ENCODE peak calls at places on chromosomes 12 and 14, in five cellular contexts. One of them, this sample, is unnamed.

GRCh38 chr12:123949118-123949774 is 23.4 kb downstream of the CCDC92 start:
- DNase-seq in GM12878: no peak
- DNase-seq in K562: no peak
- DNase-seq in H1: no peak
- DNase-seq in HepG2: peak
- DNase-seq in this sample: no peak

GRCh38 chr14:31465113-31465512 is 7.8 kb upstream of the DTD2 start:
- DNase-seq in GM12878: no peak
- DNase-seq in K562: no peak
- DNase-seq in H1: no peak
- DNase-seq in HepG2: no peak
- DNase-seq in this sample: no peak

GRCh38 chr12:54413284-54414190 is 5.5 kb downstream of the ITGA5 start:
- DNase-seq in GM12878: no peak
- DNase-seq in K562: no peak
- DNase-seq in H1: no peak
- DNase-seq in HepG2: no peak
- DNase-seq in this sample: no peak

GRCh38 chr12:118052324-118053070 is 8.5 kb downstream of the WSB2 start:
- DNase-seq in GM12878: no peak
- DNase-seq in K562: no peak
- DNase-seq in H1: no peak
- DNase-seq in HepG2: peak
- DNase-seq in this sample: no peak

GRCh38 chr12:67137256-67137655 is 131.9 kb upstream of the CAND1 start:
- DNase-seq in GM12878: no peak
- DNase-seq in K562: no peak
- DNase-seq in H1: no peak
- DNase-seq in HepG2: no peak
- DNase-seq in this sample: no peak

GRCh38 chr14:23641915-23642588 is 5.9 kb downstream of the DHRS2 start:
- DNase-seq in GM12878: no peak
- DNase-seq in K562: no peak
- DNase-seq in H1: no peak
- DNase-seq in HepG2: peak
- DNase-seq in this sample: no peak

GRCh38 chr14:103334644-103335603 is 887 bp downstream of the EIF5 start:
- DNase-seq in GM12878: no peak
- DNase-seq in K562: peak
- DNase-seq in H1: no peak
- DNase-seq in HepG2: peak
- DNase-seq in this sample: peak

GRCh38 chr12:108117163-108117849 is 11.8 kb upstream of the WSCD2 start:
- DNase-seq in GM12878: no peak
- DNase-seq in K562: peak
- DNase-seq in H1: no peak
- DNase-seq in HepG2: no peak
- DNase-seq in this sample: no peak

GRCh38 chr12:132413931-132414588 is 75.9 kb upstream of the FBRSL1 start:
- DNase-seq in GM12878: no peak
- DNase-seq in K562: peak
- DNase-seq in H1: peak
- DNase-seq in HepG2: no peak
- DNase-seq in this sample: peak

GRCh38 chr12:94262228-94263010 is 114.0 kb downstream of the PLXNC1 start:
- DNase-seq in GM12878: no peak
- DNase-seq in K562: peak
- DNase-seq in H1: no peak
- DNase-seq in HepG2: no peak
- DNase-seq in this sample: no peak

GRCh38 chr12:13566286-13566685 is 369.8 kb downstream of the EMP1 start:
- DNase-seq in GM12878: no peak
- DNase-seq in K562: no peak
- DNase-seq in H1: no peak
- DNase-seq in HepG2: no peak
- DNase-seq in this sample: no peak

GRCh38 chr14:54681819-54682261 is 114.9 kb downstream of the SAMD4A start:
- DNase-seq in GM12878: no peak
- DNase-seq in K562: peak
- DNase-seq in H1: no peak
- DNase-seq in HepG2: no peak
- DNase-seq in this sample: no peak

GRCh38 chr12:48296586-48297396 is 53.9 kb downstream of the ZNF641 start:
- DNase-seq in GM12878: no peak
- DNase-seq in K562: peak
- DNase-seq in H1: peak
- DNase-seq in HepG2: no peak
- DNase-seq in this sample: peak

GRCh38 chr12:14833952-14834351 is 9.4 kb downstream of the ART4 start:
- DNase-seq in GM12878: no peak
- DNase-seq in K562: no peak
- DNase-seq in H1: no peak
- DNase-seq in HepG2: peak
- DNase-seq in this sample: no peak

GRCh38 chr12:121453629-121454028 is 53.7 kb downstream of the RNF34 start:
- DNase-seq in GM12878: no peak
- DNase-seq in K562: no peak
- DNase-seq in H1: no peak
- DNase-seq in HepG2: no peak
- DNase-seq in this sample: no peak

GRCh38 chr14:23660290-23661226 is 24.4 kb downstream of the DHRS2 start:
- DNase-seq in GM12878: no peak
- DNase-seq in K562: no peak
- DNase-seq in H1: no peak
- DNase-seq in HepG2: no peak
- DNase-seq in this sample: no peak

GRCh38 chr14:89792489-89793366 is 161.8 kb downstream of the EFCAB11 start:
- DNase-seq in GM12878: no peak
- DNase-seq in K562: no peak
- DNase-seq in H1: no peak
- DNase-seq in HepG2: no peak
- DNase-seq in this sample: no peak

GRCh38 chr12:1837541-1838206 is 17.3 kb downstream of the LRTM2 start:
- DNase-seq in GM12878: no peak
- DNase-seq in K562: no peak
- DNase-seq in H1: no peak
- DNase-seq in HepG2: peak
- DNase-seq in this sample: no peak

GRCh38 chr12:54019924-54020586 is 8.2 kb upstream of the HOXC6 start:
- DNase-seq in GM12878: no peak
- DNase-seq in K562: no peak
- DNase-seq in H1: no peak
- DNase-seq in HepG2: no peak
- DNase-seq in this sample: no peak

DNA sequence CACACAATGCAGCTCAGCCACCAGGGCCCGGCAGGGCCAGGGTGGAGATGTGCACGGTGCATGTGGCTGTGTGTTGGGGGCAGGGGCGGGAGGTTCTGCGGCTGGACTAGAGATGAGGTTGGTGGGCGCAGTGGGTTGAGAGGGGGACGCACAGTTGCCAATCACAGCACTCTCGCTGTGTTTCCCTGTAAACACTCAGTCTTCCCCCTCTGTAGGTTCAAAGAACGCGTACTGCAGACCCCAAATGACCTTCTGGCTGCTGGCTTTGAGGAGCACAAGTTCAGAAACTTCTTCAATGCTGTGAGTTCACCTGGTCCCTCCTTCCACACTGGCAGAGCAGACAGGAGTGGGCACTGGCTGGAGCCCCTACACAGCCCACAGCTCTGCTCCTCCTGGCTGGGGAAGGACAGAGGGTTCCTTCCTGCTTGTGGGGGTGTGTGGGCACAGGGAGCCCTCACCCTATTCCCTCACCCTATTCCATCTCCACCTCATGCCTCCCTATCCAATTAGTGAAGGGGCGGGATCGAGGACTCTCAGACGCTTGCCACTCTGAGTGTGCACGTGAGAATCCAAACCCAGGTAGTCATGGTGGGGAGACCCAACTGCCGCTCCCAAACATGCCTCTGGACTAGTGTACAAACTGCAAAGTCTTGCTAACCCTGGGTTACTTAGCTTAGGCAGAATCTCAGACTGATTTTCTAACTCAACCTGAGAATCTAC is 17.8 kb downstream of the OTUB2 start:
- DNase-seq in GM12878: no peak
- DNase-seq in K562: no peak
- DNase-seq in H1: no peak
- DNase-seq in HepG2: no peak
- DNase-seq in this sample: no peak
- TF ChIP-seq ATF2 in GM12878: no peak
- TF ChIP-seq ATF2 in K562: no peak
- TF ChIP-seq ATF2 in H1: no peak
- TF ChIP-seq ATF2 in HepG2: no peak
- TF ChIP-seq ATF2 in this sample: no peak

DNA sequence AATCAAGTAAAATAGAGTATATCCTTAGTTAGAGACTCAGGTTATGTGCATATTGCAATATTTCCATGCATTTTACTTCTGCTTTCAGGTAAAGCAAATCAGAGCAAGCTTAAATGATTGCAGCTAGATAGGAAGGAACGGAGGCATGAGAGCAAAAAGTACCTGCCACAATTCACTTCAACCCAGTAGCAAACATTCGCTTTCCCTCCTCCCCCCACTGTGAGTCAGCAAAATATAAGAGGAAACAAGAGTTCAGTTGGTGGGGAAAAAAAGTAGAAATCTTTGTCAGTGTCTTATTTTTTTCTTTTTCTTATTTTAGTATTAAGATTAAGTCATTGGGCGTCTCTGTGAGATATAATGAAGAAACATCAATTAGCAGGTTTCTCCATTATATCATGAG is 475.4 kb downstream of the NPAS3 start:
- DNase-seq in GM12878: peak
- DNase-seq in K562: peak
- DNase-seq in H1: no peak
- DNase-seq in HepG2: no peak
- DNase-seq in this sample: no peak
- TF ChIP-seq CREB1 in GM12878: no peak
- TF ChIP-seq CREB1 in K562: no peak
- TF ChIP-seq CREB1 in H1: no peak
- TF ChIP-seq CREB1 in HepG2: no peak
- TF ChIP-seq CREB1 in this sample: no peak

DNA sequence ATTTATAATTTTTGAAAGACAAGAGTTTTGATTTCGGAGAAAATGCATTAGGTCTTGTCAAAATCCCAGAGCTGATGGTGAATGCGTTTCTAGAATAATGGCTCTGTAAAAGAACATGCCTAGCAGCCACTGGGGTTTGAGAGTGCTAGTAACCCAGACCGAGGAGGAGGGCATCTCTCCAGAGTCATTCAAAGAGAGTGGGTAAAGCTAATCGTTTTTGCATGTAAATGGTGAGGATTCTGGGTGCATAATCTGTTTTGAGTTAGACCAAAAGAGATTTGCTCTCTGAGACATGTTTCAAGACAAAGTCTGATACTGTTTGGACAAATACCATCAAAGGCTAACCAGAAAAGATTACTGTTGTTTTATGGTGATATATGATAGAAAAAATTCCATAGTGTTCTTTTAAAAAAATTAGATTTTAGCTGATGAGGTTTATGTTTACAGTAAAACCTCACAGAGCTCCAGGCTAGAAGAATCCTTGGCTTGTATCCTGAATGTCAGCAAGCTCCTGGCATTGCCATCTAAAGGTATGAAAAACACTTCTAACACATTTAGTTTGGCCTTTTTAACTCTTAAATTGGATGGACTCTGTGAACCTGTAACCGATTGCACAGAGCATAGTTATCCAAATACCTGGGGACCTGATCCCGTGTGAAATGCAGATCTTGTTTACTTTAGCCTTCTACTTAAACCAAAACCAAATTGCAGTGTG is 240.9 kb upstream of the DCN start:
- DNase-seq in GM12878: no peak
- DNase-seq in K562: no peak
- DNase-seq in H1: no peak
- DNase-seq in HepG2: no peak
- DNase-seq in this sample: no peak
- TF ChIP-seq ATF2 in GM12878: no peak
- TF ChIP-seq ATF2 in K562: no peak
- TF ChIP-seq ATF2 in H1: no peak
- TF ChIP-seq ATF2 in HepG2: no peak
- TF ChIP-seq ATF2 in this sample: no peak

DNA sequence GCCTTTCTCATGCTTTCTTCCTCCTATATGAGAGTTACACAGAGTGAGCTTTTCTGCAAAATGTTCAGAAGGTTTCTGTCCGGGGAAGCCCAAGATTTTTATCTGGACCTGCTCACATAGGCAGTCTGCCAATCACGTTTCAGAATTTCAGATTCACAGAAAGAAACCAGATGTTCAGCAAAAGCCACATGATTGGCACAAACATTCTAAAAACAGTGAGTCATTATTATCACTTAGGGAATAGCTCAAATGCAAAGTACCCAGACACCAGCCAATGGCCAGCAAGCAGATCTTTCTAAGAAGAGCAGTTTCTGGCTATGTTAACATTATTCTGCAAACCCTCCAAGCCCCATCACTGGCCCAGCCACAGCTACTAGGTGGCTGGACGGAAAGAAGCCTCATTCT is 1558.5 kb upstream of the TMEM132C start:
- DNase-seq in GM12878: no peak
- DNase-seq in K562: no peak
- DNase-seq in H1: no peak
- DNase-seq in HepG2: no peak
- DNase-seq in this sample: no peak
- TF ChIP-seq CREB1 in GM12878: no peak
- TF ChIP-seq CREB1 in K562: no peak
- TF ChIP-seq CREB1 in H1: no peak
- TF ChIP-seq CREB1 in HepG2: no peak
- TF ChIP-seq CREB1 in this sample: no peak

GRCh38 chr12:79691299-79692248 is 810 bp upstream of the PAWR start:
- DNase-seq in GM12878: no peak
- DNase-seq in K562: no peak
- DNase-seq in H1: no peak
- DNase-seq in HepG2: peak
- DNase-seq in this sample: no peak
- TF ChIP-seq ATF2 in GM12878: no peak
- TF ChIP-seq ATF2 in K562: no peak
- TF ChIP-seq ATF2 in H1: no peak
- TF ChIP-seq ATF2 in HepG2: peak
- TF ChIP-seq ATF2 in this sample: no peak

GRCh38 chr12:80064269-80064668 is 35.1 kb upstream of the OTOGL start:
- DNase-seq in GM12878: no peak
- DNase-seq in K562: no peak
- DNase-seq in H1: no peak
- DNase-seq in HepG2: no peak
- DNase-seq in this sample: no peak

GRCh38 chr12:80056232-80056631 is 43.1 kb upstream of the OTOGL start:
- DNase-seq in GM12878: no peak
- DNase-seq in K562: no peak
- DNase-seq in H1: no peak
- DNase-seq in HepG2: no peak
- DNase-seq in this sample: no peak

GRCh38 chr12:80056845-80057244 is 42.5 kb upstream of the OTOGL start:
- DNase-seq in GM12878: no peak
- DNase-seq in K562: no peak
- DNase-seq in H1: no peak
- DNase-seq in HepG2: no peak
- DNase-seq in this sample: no peak

GRCh38 chr12:80058586-80058985 is 40.8 kb upstream of the OTOGL start:
- DNase-seq in GM12878: no peak
- DNase-seq in K562: no peak
- DNase-seq in H1: no peak
- DNase-seq in HepG2: no peak
- DNase-seq in this sample: no peak

GRCh38 chr12:80059875-80060274 is 39.5 kb upstream of the OTOGL start:
- DNase-seq in GM12878: no peak
- DNase-seq in K562: no peak
- DNase-seq in H1: no peak
- DNase-seq in HepG2: no peak
- DNase-seq in this sample: no peak
- TF ChIP-seq CREB1 in GM12878: no peak
- TF ChIP-seq CREB1 in K562: no peak
- TF ChIP-seq CREB1 in H1: no peak
- TF ChIP-seq CREB1 in HepG2: no peak
- TF ChIP-seq CREB1 in this sample: no peak

GRCh38 chr12:75270157-75270556 is 60.0 kb downstream of the CAPS2 start:
- DNase-seq in GM12878: no peak
- DNase-seq in K562: no peak
- DNase-seq in H1: no peak
- DNase-seq in HepG2: no peak
- DNase-seq in this sample: no peak
- TF ChIP-seq ATF2 in GM12878: no peak
- TF ChIP-seq ATF2 in K562: no peak
- TF ChIP-seq ATF2 in H1: no peak
- TF ChIP-seq ATF2 in HepG2: no peak
- TF ChIP-seq ATF2 in this sample: no peak